ENCODE peak calls at places on chromosomes 12 and 14, in four cellular contexts. N, V, Y and S are unnamed samples.

GRCh38 chr14:99821519-99822165 is 28.4 kb downstream of the EML1 start:
- DNase-seq in N (peak), Y (no peak), V (no peak), S (no peak)

GRCh38 chr12:119710941-119711551 is 43.1 kb downstream of the PRKAB1 start:
- DNase-seq in Y (no peak), V (no peak), N (no peak), S (no peak)

GRCh38 chr12:42326466-42327226 is 679 bp downstream of the PPHLN1 start:
- DNase-seq in V (no peak), Y (peak), N (peak), S (no peak)

GRCh38 chr12:49432616-49433015 is 65.4 kb downstream of the SPATS2 start:
- DNase-seq in V (no peak), Y (no peak), N (no peak), S (no peak)

GRCh38 chr14:52032196-52032865 is 36.5 kb downstream of the NID2 start:
- DNase-seq in Y (no peak), N (no peak), V (no peak), S (no peak)

GRCh38 chr12:124909831-124910560 is 4.5 kb downstream of the UBC start:
- DNase-seq in N (peak), Y (no peak), V (peak), S (no peak)

GRCh38 chr12:49705479-49706267 is 1.5 kb downstream of the FMNL3 start:
- DNase-seq in N (no peak), V (peak), Y (no peak), S (no peak)

GRCh38 chr14:58637391-58638230 is at the start of gene DACT1:
- DNase-seq in V (peak), N (no peak), Y (peak), S (peak)

GRCh38 chr12:20458011-20458410 is 89.7 kb downstream of the PDE3A start:
- DNase-seq in Y (no peak), V (no peak), N (no peak), S (no peak)

GRCh38 chr14:81936902-81937301 is 403.2 kb upstream of the SEL1L start:
- DNase-seq in V (no peak), Y (no peak), N (no peak), S (no peak)

GRCh38 chr14:59276235-59276634 is 87.8 kb downstream of the DAAM1 start:
- DNase-seq in Y (no peak), N (no peak), V (no peak), S (no peak)

GRCh38 chr14:92471919-92472318 is 41.7 kb upstream of the RIN3 start:
- DNase-seq in Y (no peak), V (no peak), N (peak), S (peak)

GRCh38 chr14:77310041-77310440 is 10.6 kb downstream of the POMT2 start:
- DNase-seq in Y (no peak), V (no peak), N (no peak), S (no peak)

GRCh38 chr12:65663648-65664047 is 160.6 kb upstream of the HMGA2 start:
- DNase-seq in Y (no peak), N (no peak), V (no peak), S (no peak)

GRCh38 chr14:85222344-85222743 is 307.6 kb upstream of the FLRT2 start:
- DNase-seq in Y (no peak), V (no peak), N (no peak), S (no peak)

DNA sequence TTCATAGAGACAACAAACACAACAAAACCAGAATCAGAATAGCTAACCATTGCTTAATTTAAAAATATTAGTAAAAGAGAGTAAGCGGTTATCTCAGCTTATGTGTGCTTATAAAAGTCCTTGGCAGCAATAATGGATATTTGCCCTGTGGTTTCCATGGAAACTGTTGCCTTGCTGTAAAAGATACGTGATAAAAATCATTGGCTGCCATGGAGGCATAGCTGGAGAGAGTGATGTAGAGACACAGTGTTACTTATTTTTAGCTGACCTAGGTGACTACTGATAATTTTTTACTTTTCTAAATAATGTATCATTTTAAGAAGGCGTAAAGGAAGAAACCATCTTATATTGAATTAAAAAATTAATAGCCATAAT is 92.9 kb downstream of the ERC1 start:
- DNase-seq in N (no peak), Y (no peak), V (peak), S (peak)
- TF ChIP-seq CTCF in N (no peak), Y (no peak), V (no peak), S (no peak)

GRCh38 chr12:3882396-3882795 is 9.2 kb upstream of the PARP11 start:
- DNase-seq in Y (no peak), N (no peak), V (no peak), S (no peak)

GRCh38 chr12:3885179-3886094 is 12.2 kb upstream of the PARP11 start:
- DNase-seq in Y (peak), N (peak), V (no peak), S (peak)

GRCh38 chr12:3884671-3885070 is 11.5 kb upstream of the PARP11 start:
- DNase-seq in V (no peak), Y (no peak), N (no peak), S (no peak)

GRCh38 chr12:3881208-3881980 is 8.2 kb upstream of the PARP11 start:
- DNase-seq in V (no peak), N (no peak), Y (no peak), S (no peak)

GRCh38 chr12:3882896-3883564 is 9.8 kb upstream of the PARP11 start:
- DNase-seq in N (peak), V (no peak), Y (no peak), S (no peak)
- TF ChIP-seq CTCF in N (peak), V (peak), Y (no peak), S (no peak)

GRCh38 chr14:53401646-53402045 is 248.5 kb upstream of the DDHD1 start:
- DNase-seq in N (no peak), Y (no peak), V (no peak), S (no peak)

GRCh38 chr14:53399057-53399456 is 245.9 kb upstream of the DDHD1 start:
- DNase-seq in Y (peak), V (no peak), N (peak), S (no peak)
- TF ChIP-seq CTCF in Y (no peak), V (no peak), N (no peak), S (no peak)

GRCh38 chr14:76090611-76091010 is 61.1 kb upstream of the GPATCH2L start:
- DNase-seq in Y (no peak), V (no peak), N (no peak), S (no peak)

GRCh38 chr14:76089575-76089974 is 62.1 kb upstream of the GPATCH2L start:
- DNase-seq in V (no peak), Y (no peak), N (no peak), S (no peak)

GRCh38 chr14:76086636-76087035 is 65.1 kb upstream of the GPATCH2L start:
- DNase-seq in Y (no peak), N (no peak), V (no peak), S (no peak)

GRCh38 chr14:76089151-76089550 is 62.6 kb upstream of the GPATCH2L start:
- DNase-seq in N (no peak), V (no peak), Y (no peak), S (no peak)

GRCh38 chr14:76091036-76091435 is 60.7 kb upstream of the GPATCH2L start:
- DNase-seq in Y (peak), V (peak), N (no peak), S (no peak)
- TF ChIP-seq CTCF in Y (peak), V (no peak), N (no peak), S (peak)

GRCh38 chr12:12821975-12822374 is 8.8 kb downstream of the DDX47 start:
- DNase-seq in Y (no peak), N (no peak), V (no peak), S (no peak)

GRCh38 chr12:12819221-12819620 is 6.1 kb downstream of the DDX47 start:
- DNase-seq in Y (no peak), V (no peak), N (no peak), S (no peak)

GRCh38 chr12:12818693-12819092 is 5.5 kb downstream of the DDX47 start:
- DNase-seq in Y (no peak), V (no peak), N (no peak), S (no peak)

GRCh38 chr12:12817611-12818010 is 4.5 kb downstream of the DDX47 start:
- DNase-seq in V (no peak), N (no peak), Y (no peak), S (no peak)

GRCh38 chr12:12819752-12820311 is 6.7 kb downstream of the DDX47 start:
- DNase-seq in Y (peak), N (peak), V (no peak), S (peak)
- TF ChIP-seq CTCF in Y (no peak), N (no peak), V (no peak), S (no peak)

GRCh38 chr12:74412607-74413230 is 124.9 kb upstream of the ATXN7L3B start:
- DNase-seq in Y (peak), N (peak), V (no peak), S (no peak)
- TF ChIP-seq CTCF in Y (peak), N (peak), V (peak), S (peak)

GRCh38 chr12:6278439-6279255 is 31.8 kb upstream of the PLEKHG6 start:
- DNase-seq in V (peak), Y (peak), N (peak), S (peak)

GRCh38 chr12:6275609-6276246 is 34.8 kb upstream of the PLEKHG6 start:
- DNase-seq in N (no peak), Y (no peak), V (no peak), S (no peak)

GRCh38 chr12:6277982-6278438 is 32.5 kb upstream of the PLEKHG6 start:
- DNase-seq in V (peak), N (peak), Y (no peak), S (no peak)

GRCh38 chr12:6276247-6276887 is 34.1 kb upstream of the PLEKHG6 start:
- DNase-seq in Y (no peak), V (no peak), N (no peak), S (no peak)

GRCh38 chr12:6276936-6277615 is 33.4 kb upstream of the PLEKHG6 start:
- DNase-seq in V (no peak), Y (no peak), N (peak), S (no peak)
- TF ChIP-seq CTCF in V (peak), Y (no peak), N (no peak), S (peak)